ENCODE peak calls at places on chromosome 14, in nine cellular contexts. V is fibroblast of lung; Q is AG04450; K is pancreas; A is substantia nigra; P is CD8-positive, alpha-beta memory T cell; S is CD4-positive, CD25-positive, alpha-beta regulatory T cell; N is trophoblast cell; D is H1. I is an unnamed sample.

GRCh38 chr14:77208266-77208978 is 26.8 kb downstream of the TMEM63C start:
- DNase-seq in Q (peak), P (peak), K (peak), V (peak), N (peak), S (no peak), D (peak), A (peak), I (peak)

GRCh38 chr14:100788517-100789365 is 37.2 kb upstream of the MEG3 start:
- DNase-seq in V (no peak), S (no peak), A (no peak), K (no peak), D (no peak), Q (no peak), N (no peak), P (no peak), I (no peak)

GRCh38 chr14:95535226-95536021 is 574 bp downstream of the GLRX5 start:
- DNase-seq in K (no peak), P (no peak), A (no peak), N (no peak), V (no peak), D (no peak), Q (no peak), S (no peak), I (no peak)

GRCh38 chr14:70707138-70708038 is 65.7 kb downstream of the TTC9 start:
- DNase-seq in D (no peak), P (no peak), K (peak), A (no peak), Q (no peak), V (no peak), N (no peak), S (no peak), I (no peak)

GRCh38 chr14:70268760-70269159 is 80.0 kb upstream of the SLC8A3 start:
- DNase-seq in A (no peak), V (no peak), P (no peak), D (no peak), S (no peak), K (no peak), Q (no peak), N (peak), I (no peak)

GRCh38 chr14:72736348-72736747 is 157.6 kb downstream of the DPF3 start:
- DNase-seq in V (peak), Q (peak), S (no peak), D (no peak), A (no peak), K (no peak), N (no peak), P (no peak), I (no peak)

GRCh38 chr14:91891081-91891480 is 23.7 kb upstream of the TC2N start:
- DNase-seq in A (peak), Q (no peak), P (no peak), D (no peak), S (no peak), V (no peak), N (no peak), K (no peak), I (no peak)

GRCh38 chr14:26775765-26776577 is 178.1 kb upstream of the NOVA1 start:
- DNase-seq in V (peak), S (no peak), K (no peak), A (no peak), Q (no peak), P (no peak), N (no peak), D (no peak), I (no peak)

GRCh38 chr14:77638738-77639137 is 22.3 kb upstream of the SPTLC2 start:
- DNase-seq in P (no peak), S (no peak), N (peak), D (no peak), A (no peak), K (no peak), Q (peak), V (peak), I (no peak)

GRCh38 chr14:33950320-33951182 is at the start of gene EGLN3:
- DNase-seq in K (peak), D (peak), V (peak), A (peak), S (no peak), Q (peak), N (peak), P (peak), I (peak)

GRCh38 chr14:43706901-43707300 is 800.2 kb downstream of the FSCB start:
- DNase-seq in P (no peak), S (no peak), Q (peak), A (no peak), V (peak), D (no peak), K (no peak), N (no peak), I (no peak)

GRCh38 chr14:90425480-90425879 is 28.7 kb downstream of the CALM1 start:
- DNase-seq in P (no peak), S (no peak), Q (no peak), N (no peak), V (no peak), A (no peak), K (no peak), D (no peak), I (no peak)

GRCh38 chr14:31770271-31770670 is 209.1 kb downstream of the NUBPL start:
- DNase-seq in Q (no peak), V (peak), A (no peak), D (no peak), S (no peak), P (no peak), K (no peak), N (no peak), I (no peak)

GRCh38 chr14:100031506-100032281 is 33.5 kb upstream of the EVL start:
- DNase-seq in K (no peak), A (no peak), S (no peak), Q (peak), P (no peak), D (no peak), V (peak), N (peak), I (no peak)

GRCh38 chr14:94127330-94127729 is 2.1 kb downstream of the IFI27L2 start:
- DNase-seq in A (no peak), D (no peak), P (no peak), Q (no peak), K (no peak), N (no peak), V (no peak), S (no peak), I (no peak)

GRCh38 chr14:53409974-53410373 is 256.9 kb upstream of the DDHD1 start:
- DNase-seq in Q (no peak), N (peak), A (no peak), S (no peak), P (no peak), D (no peak), K (no peak), V (no peak), I (no peak)

DNA sequence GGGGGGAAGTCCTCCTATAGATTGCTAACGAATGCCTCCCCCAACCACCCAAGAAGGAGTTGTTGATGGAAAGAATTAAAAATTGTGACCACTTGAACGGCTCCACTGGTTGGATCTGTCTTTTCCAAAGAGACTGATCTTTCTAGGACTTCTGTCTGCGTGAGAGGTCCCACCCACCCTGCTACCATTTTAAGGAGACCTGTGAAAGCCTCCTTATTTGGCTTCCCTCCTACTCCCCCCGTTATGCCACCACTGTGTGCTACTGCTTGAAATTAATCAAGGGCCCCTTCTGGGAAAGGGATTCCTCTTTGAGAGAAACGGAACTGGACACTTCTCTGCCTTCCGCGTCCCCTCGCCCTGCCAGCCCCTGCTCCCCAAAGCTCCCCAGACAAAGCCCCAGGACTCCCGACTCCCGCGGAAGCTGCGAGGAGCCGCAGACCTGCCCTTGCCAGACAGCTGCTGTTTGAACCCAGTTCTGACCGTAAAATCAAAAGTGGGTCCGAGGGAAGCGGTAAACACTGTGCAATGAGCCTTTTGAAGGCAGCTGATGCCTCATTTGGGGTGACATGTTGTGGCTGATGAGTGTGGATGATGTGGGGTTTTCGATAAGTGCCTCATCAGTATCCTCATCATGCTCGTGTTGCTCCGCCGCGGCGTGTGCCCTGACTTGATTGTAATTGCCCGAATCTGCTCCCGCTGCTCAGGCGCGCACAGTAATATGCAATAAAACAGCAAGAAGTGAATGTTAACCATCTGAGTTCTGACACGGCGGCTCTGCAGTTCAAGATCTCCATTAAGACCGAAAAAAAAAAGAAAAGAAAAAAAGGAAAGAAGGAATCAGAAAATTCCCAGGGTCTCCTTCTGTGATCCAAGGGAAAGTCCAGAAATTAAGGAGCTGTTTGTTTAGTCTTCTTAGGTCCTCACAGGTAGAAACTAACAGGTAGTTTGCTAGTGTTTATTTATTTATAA is 48.2 kb downstream of the MBIP start:
- DNase-seq in P (no peak), N (no peak), D (no peak), Q (no peak), S (no peak), K (no peak), A (no peak), V (peak), I (no peak)
- H3K27ac ChIP-seq in P (no peak), N (no peak), D (no peak), Q (no peak), S (no peak), K (no peak), A (no peak), V (no peak), I (no peak)

DNA sequence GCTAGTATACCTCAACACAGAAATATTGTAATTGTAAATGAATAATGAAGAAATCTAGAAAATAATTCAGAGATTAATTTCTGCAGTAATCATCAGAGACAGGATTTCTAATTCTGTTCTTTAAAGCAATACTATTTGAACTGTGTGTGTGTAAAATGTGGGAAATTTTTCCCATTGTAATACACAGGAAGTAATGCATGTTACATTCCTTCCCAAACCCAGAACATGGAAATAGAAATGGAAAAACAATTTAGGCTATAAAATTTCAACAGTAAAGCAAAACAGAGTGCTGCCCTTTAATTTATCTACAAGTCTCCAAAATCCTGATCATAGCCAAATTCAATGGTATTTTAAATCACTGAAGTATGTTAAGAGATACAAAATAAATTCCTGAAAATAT is 1465.6 kb upstream of the FLRT2 start:
- DNase-seq in S (no peak), N (no peak), A (no peak), K (no peak), Q (no peak), D (no peak), V (no peak), P (no peak), I (no peak)
- H3K27ac ChIP-seq in S (no peak), N (no peak), A (no peak), K (no peak), Q (no peak), D (no peak), V (no peak), P (no peak), I (no peak)

DNA sequence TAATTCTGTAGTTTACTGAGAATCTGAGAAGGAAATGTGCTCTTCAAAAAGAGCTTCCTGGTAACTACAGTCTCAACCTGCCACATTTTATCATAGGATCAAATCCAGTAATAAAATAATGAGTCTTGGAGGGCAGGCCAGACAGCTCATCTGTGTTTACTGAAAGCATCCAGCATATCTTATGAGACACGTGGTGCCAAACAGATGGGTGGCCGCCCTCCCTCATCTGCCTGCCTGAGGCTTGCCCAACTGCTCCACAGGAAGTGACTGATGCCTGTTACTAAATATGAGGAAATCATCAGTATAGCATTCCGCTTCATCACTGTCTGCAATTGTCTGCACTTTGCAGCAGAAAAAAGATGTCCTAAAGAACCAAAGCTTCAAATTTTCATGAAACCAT is 13.5 kb downstream of the DHRS7 start:
- DNase-seq in P (peak), N (peak), A (no peak), S (peak), V (peak), D (no peak), K (no peak), Q (peak), I (peak)
- H3K27ac ChIP-seq in P (peak), N (no peak), A (no peak), S (peak), V (peak), D (no peak), K (no peak), Q (no peak), I (peak)

DNA sequence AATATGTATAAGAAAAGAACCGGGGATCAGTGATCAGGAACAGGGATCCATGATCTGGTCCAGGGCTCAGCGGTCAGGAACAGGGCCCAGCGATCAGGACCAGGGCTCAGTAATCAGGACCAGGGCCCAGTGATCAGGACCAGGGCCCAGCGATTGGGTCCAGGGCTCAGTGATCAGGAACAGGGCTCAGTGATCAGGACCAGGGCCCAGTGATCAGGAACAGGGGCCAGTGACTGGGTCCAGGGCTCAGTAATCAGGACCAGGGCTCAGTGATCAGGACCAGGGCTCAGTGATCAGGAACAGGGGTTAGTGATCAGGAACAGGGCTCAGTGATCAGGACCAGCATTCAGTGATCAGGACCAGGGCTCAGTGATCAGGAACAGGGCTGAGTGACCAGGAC is 56.3 kb downstream of the TMEM121 start:
- DNase-seq in Q (no peak), N (no peak), D (no peak), K (no peak), V (peak), S (no peak), A (no peak), P (no peak), I (no peak)
- H3K27ac ChIP-seq in Q (no peak), N (no peak), D (no peak), K (no peak), V (no peak), S (no peak), A (no peak), P (no peak), I (no peak)

GRCh38 chr14:58152569-58152857 is 500 bp upstream of the ARMH4 start:
- DNase-seq in Q (no peak), S (no peak), D (no peak), K (no peak), V (no peak), N (no peak), A (no peak), P (no peak), I (no peak)
- H3K27ac ChIP-seq in Q (no peak), S (no peak), D (no peak), K (peak), V (no peak), N (no peak), A (no peak), P (no peak), I (peak)